ENCODE peak calls at places on chromosomes 5 and 9, in six cellular contexts. S is AG10803, B is gastrocnemius medialis, M is WERI-Rb-1, W is heart right ventricle, T is heart left ventricle. F is an unnamed sample.
A peak's percentile ranks its signal among the peaks of the same experiment; 100 is the strongest.

GRCh38 chr5:114450516-114450909 is 88.6 kb downstream of the KCNN2 start:
- DNase-seq in B (peak; percentile 3), S (peak; percentile 17), M (no peak), W (peak; percentile 37), T (no peak), F (no peak)

GRCh38 chr5:83029912-83030311 is 47.3 kb downstream of the TMEM167A start:
- DNase-seq in W (no peak), T (no peak), S (peak; percentile 61), B (no peak), M (no peak), F (peak; percentile 42)

GRCh38 chr9:96450613-96451544 is 910 bp downstream of the HABP4 start:
- DNase-seq in M (peak; percentile 28), W (peak; percentile 17), S (peak; percentile 23), B (peak; percentile 3), T (peak; percentile 64), F (no peak)

GRCh38 chr9:33380390-33381094 is 21.8 kb downstream of the AQP7 start:
- DNase-seq in T (no peak), B (no peak), W (no peak), M (no peak), S (no peak), F (no peak)

GRCh38 chr9:129962376-129962765 is 80.6 kb downstream of the FNBP1 start:
- DNase-seq in B (no peak), M (no peak), T (no peak), S (no peak), W (no peak), F (no peak)

GRCh38 chr9:34049630-34050384 is 1.1 kb upstream of the UBAP2 start:
- DNase-seq in B (no peak), S (no peak), T (no peak), M (no peak), W (peak; percentile 8), F (no peak)

GRCh38 chr5:180345186-180345585 is 8.0 kb downstream of the GFPT2 start:
- DNase-seq in B (no peak), S (no peak), M (no peak), W (no peak), T (no peak), F (no peak)

GRCh38 chr5:68299575-68299974 is 84.0 kb downstream of the PIK3R1 start:
- DNase-seq in B (no peak), W (no peak), S (peak; percentile 29), M (no peak), T (no peak), F (no peak)

GRCh38 chr9:102461441-102461840 is 533.7 kb upstream of the CYLC2 start:
- DNase-seq in T (no peak), S (no peak), M (no peak), W (no peak), B (no peak), F (no peak)

GRCh38 chr5:41754857-41755256 is 115.4 kb downstream of the OXCT1 start:
- DNase-seq in T (no peak), W (no peak), S (peak; percentile 13), M (no peak), B (no peak), F (no peak)

GRCh38 chr9:81411961-81412360 is 277.4 kb downstream of the TLE1 start:
- DNase-seq in W (no peak), M (no peak), B (no peak), S (peak; percentile 19), T (no peak), F (no peak)

GRCh38 chr5:8650197-8650596 is 781.2 kb downstream of the MTRR start:
- DNase-seq in M (peak; percentile 37), B (no peak), T (no peak), S (peak; percentile 12), W (no peak), F (no peak)

GRCh38 chr9:17600962-17601593 is 22.2 kb downstream of the SH3GL2 start:
- DNase-seq in M (no peak), B (no peak), S (no peak), T (no peak), W (no peak), F (no peak)

GRCh38 chr9:79583957-79584654 is 12.3 kb downstream of the TLE4 start:
- DNase-seq in W (peak; percentile 18), T (peak; percentile 72), M (peak; percentile 83), B (peak; percentile 61), S (no peak), F (no peak)

GRCh38 chr5:80483636-80484232 is 4.2 kb upstream of the FAM151B start:
- DNase-seq in T (no peak), M (no peak), B (no peak), S (no peak), W (no peak), F (no peak)

GRCh38 chr9:4299006-4299795 is 667 bp downstream of the GLIS3 start:
- DNase-seq in M (peak; percentile 8), W (peak; percentile 16), B (no peak), S (peak; percentile 65), T (peak; percentile 64), F (no peak)

GRCh38 chr5:176596689-176597416 is 13.1 kb downstream of the GPRIN1 start:
- DNase-seq in S (peak; percentile 23), W (no peak), M (no peak), B (no peak), T (no peak), F (no peak)
- TF ChIP-seq CTCF in S (no peak), W (peak; percentile 10), M (no peak), B (peak; percentile 31), T (peak; percentile 9), F (no peak)

GRCh38 chr9:108356806-108357205 is 499.0 kb downstream of the ACTL7B start:
- DNase-seq in M (no peak), B (no peak), T (no peak), S (peak; percentile 11), W (no peak), F (no peak)
- H3K4me3 ChIP-seq in M (no peak overlapping the region), B (no peak overlapping the region), T (no peak overlapping the region), S (no peak overlapping the region), W (no peak overlapping the region), F (no peak overlapping the region)

GRCh38 chr5:52989025-52989780 is at the start of gene ITGA2:
- DNase-seq in W (peak; percentile 23), B (no peak), T (peak; percentile 70), S (peak; percentile 37), M (peak; percentile 58), F (no peak)

GRCh38 chr5:52987711-52988329 is 1.3 kb upstream of the ITGA2 start:
- DNase-seq in B (no peak), S (no peak), M (no peak), W (no peak), T (no peak), F (no peak)

GRCh38 chr5:52990531-52990925 is 1.4 kb downstream of the ITGA2 start:
- DNase-seq in S (no peak), T (no peak), W (no peak), M (no peak), B (no peak), F (no peak)

GRCh38 chr5:52988335-52989024 is 672 bp upstream of the ITGA2 start:
- DNase-seq in M (no peak), S (no peak), B (no peak), W (no peak), T (no peak), F (no peak)

DNA sequence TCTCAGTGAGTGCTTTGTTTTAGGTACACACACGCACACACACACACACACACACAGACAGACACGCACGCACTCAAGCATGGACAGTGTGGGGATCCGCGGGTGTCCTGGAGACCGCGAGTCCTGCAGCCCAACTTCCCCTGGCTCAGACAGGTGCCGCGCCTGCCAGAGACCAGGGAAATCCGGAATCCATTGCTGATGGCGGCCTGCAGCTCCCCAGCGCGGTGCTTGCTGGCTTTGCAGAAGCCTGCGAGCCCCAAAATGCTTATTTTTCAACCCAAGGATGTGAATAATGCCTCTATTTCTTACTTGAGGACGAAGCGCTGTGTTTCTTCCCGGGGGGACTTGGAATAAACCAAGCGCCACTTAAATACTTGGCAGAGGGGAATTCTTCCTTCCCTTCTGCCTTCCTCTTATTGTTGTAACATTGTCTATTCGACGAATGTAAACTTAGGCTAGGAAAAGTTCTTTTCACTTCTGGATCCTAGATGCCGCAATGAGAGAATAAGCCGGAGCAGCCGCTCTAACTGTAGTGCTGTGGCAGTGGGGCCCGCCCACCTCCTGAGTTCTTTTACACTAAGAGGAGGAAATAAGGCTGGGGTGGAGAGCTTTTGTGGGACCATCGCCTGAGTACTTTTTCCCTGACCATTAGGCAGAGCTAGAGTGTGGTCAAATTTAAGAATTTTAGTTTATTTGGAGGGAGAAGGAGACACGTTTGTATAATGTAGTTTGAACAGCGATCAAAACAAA is 804 bp downstream of the ITGA2 start:
- DNase-seq in B (no peak), M (peak; percentile 29), T (peak; percentile 58), W (peak; percentile 15), S (peak; percentile 57), F (no peak)
- TF ChIP-seq CTCF in B (no peak), M (peak; percentile 15), T (peak; percentile 29), W (peak; percentile 45), S (peak; percentile 52), F (peak; percentile 30)

DNA sequence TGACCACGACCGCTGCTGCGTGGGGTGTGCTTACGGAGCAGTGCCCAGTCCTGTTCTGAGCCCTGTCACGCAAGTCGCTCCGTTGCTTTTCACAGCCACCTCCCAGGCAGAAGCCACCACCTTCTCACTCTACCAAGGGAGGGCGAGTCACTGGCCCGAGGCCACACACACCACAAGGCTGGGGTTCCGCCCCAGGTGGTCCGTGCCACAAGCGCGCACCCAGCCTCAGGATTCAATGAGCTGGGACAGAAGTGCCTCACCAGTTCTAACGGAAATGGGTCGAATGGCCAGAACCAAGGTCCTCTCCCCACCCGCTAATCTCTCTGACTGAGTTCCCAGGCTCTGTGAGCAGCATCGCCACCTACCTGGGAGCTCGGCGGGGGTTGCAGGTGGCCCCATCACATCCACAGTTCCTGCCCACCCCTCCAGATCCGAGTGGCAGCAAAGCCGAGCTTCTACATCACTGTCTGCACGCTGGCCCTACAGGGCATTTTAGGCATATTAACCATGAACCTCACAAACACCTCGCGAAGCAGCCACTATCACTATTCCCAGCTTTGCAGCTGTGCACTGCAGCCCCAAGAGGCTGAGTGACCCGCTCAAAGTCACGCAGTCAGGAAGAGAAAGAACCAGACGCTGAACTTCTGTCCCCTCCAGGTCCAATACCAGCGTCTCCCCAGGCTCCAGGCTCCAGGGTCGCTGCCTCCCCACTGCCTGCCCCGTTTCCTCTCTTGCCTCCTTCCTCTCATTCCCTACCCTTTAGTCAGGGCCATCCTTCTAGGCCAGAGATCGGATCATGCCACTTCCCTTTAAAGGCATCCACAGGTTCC is 92.1 kb upstream of the PHYKPL start:
- DNase-seq in T (no peak), M (no peak), S (no peak), W (no peak), B (no peak), F (no peak)
- H3K4me3 ChIP-seq in T (no peak overlapping the region), M (no peak overlapping the region), S (no peak overlapping the region), W (no peak overlapping the region), B (no peak overlapping the region), F (no peak overlapping the region)

DNA sequence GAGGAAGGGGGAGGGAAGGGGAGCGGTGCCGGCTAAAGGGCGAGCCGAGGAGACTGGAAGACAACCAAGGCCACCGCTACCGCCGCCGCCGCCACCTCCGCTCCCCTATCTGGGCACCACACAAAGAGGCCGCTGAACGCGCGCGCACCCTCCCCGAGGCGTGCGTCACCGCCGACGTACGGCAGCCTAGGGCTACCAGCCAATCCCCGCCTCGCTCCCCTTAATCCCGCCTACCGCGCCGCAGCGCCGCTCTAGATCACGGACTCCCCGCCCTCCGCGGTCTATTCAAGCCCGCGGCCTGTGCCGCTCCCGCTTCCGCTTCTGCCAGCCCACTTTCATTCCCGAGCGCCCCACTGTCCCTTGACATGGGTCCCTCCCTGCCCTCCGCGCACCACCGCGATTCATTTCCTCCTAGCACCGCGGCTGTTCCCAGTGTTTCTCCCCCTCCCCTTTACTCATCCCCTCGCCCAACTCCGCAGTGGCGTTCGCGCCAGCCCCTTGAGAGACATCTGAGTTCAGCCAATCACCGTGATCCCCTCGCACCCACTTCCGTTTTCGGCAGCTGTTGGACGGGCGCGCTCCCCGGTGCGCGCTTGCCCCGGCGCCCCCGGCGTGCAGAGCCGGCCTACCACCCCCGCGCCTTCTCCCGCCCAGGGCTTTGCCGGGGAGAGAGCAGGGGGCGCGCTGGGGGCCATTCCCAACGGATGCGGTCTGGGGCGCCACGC is at the start of gene HNRNPA0:
- DNase-seq in M (peak; percentile 97), W (peak; percentile 96), T (peak; percentile 98), S (peak; percentile 96), B (peak; percentile 96), F (peak; percentile 78)
- TF ChIP-seq CTCF in M (no peak), W (no peak), T (no peak), S (no peak), B (peak; percentile 26), F (no peak)

F was measured in AG04449.